ENCODE peak calls at places on chromosomes 12 and 14, in seven cellular contexts. One of them, this sample, is unnamed.

GRCh38 chr12:124588689-124589318 is 21.4 kb upstream of the NCOR2 start:
- DNase-seq in breast epithelium: no peak
- DNase-seq in heart right ventricle: peak; percentile 75
- DNase-seq in stomach: no peak
- DNase-seq in uterus: no peak
- DNase-seq in aorta: peak; percentile 74
- DNase-seq in ovary: no peak
- DNase-seq in this sample: no peak

GRCh38 chr12:42372154-42372791 is 46.3 kb downstream of the PPHLN1 start:
- DNase-seq in heart right ventricle: peak; percentile 21
- DNase-seq in ovary: no peak
- DNase-seq in aorta: no peak
- DNase-seq in breast epithelium: no peak
- DNase-seq in stomach: no peak
- DNase-seq in uterus: no peak
- DNase-seq in this sample: no peak

GRCh38 chr12:19150273-19150895 is 20.9 kb downstream of the PLEKHA5 start:
- DNase-seq in stomach: no peak
- DNase-seq in aorta: no peak
- DNase-seq in uterus: no peak
- DNase-seq in heart right ventricle: peak; percentile 29
- DNase-seq in breast epithelium: no peak
- DNase-seq in ovary: no peak
- DNase-seq in this sample: no peak

GRCh38 chr14:37709419-37710195 is 114.2 kb downstream of the TTC6 start:
- DNase-seq in uterus: no peak
- DNase-seq in ovary: no peak
- DNase-seq in breast epithelium: no peak
- DNase-seq in heart right ventricle: no peak
- DNase-seq in stomach: no peak
- DNase-seq in aorta: no peak
- DNase-seq in this sample: no peak

GRCh38 chr14:59280961-59281360 is 92.5 kb downstream of the DAAM1 start:
- DNase-seq in heart right ventricle: no peak
- DNase-seq in stomach: no peak
- DNase-seq in breast epithelium: no peak
- DNase-seq in aorta: no peak
- DNase-seq in ovary: no peak
- DNase-seq in uterus: no peak
- DNase-seq in this sample: no peak

GRCh38 chr12:112992541-112993398 is 14.5 kb downstream of the OAS2 start:
- DNase-seq in heart right ventricle: peak; percentile 28
- DNase-seq in uterus: no peak
- DNase-seq in ovary: peak; percentile 35
- DNase-seq in aorta: no peak
- DNase-seq in breast epithelium: no peak
- DNase-seq in stomach: peak; percentile 53
- DNase-seq in this sample: peak; percentile 13

GRCh38 chr12:112792306-112792705 is 758 bp downstream of the RPH3A start:
- DNase-seq in heart right ventricle: no peak
- DNase-seq in ovary: no peak
- DNase-seq in stomach: no peak
- DNase-seq in uterus: no peak
- DNase-seq in breast epithelium: no peak
- DNase-seq in aorta: no peak
- DNase-seq in this sample: no peak

GRCh38 chr14:106790189-106791036 is 1264.0 kb downstream of the TMEM121 start:
- DNase-seq in ovary: peak; percentile 79
- DNase-seq in heart right ventricle: no peak
- DNase-seq in breast epithelium: peak; percentile 22
- DNase-seq in stomach: peak; percentile 85
- DNase-seq in uterus: peak; percentile 30
- DNase-seq in aorta: peak; percentile 61
- DNase-seq in this sample: no peak

GRCh38 chr14:81256289-81256960 is 35.7 kb upstream of the GTF2A1 start:
- DNase-seq in stomach: no peak
- DNase-seq in ovary: no peak
- DNase-seq in aorta: no peak
- DNase-seq in uterus: no peak
- DNase-seq in breast epithelium: no peak
- DNase-seq in heart right ventricle: no peak
- DNase-seq in this sample: no peak

GRCh38 chr12:130953783-130954543 is at the start of gene ADGRD1:
- DNase-seq in aorta: peak; percentile 73
- DNase-seq in breast epithelium: no peak
- DNase-seq in uterus: peak; percentile 78
- DNase-seq in ovary: peak; percentile 78
- DNase-seq in heart right ventricle: peak; percentile 77
- DNase-seq in stomach: peak; percentile 49
- DNase-seq in this sample: no peak

GRCh38 chr12:64172143-64172970 is 49.7 kb downstream of the KICS2 start:
- DNase-seq in heart right ventricle: no peak
- DNase-seq in aorta: no peak
- DNase-seq in breast epithelium: no peak
- DNase-seq in ovary: no peak
- DNase-seq in uterus: no peak
- DNase-seq in stomach: no peak
- DNase-seq in this sample: no peak

GRCh38 chr12:24280085-24280842 is 330.8 kb upstream of the SOX5 start:
- DNase-seq in heart right ventricle: no peak
- DNase-seq in stomach: no peak
- DNase-seq in aorta: no peak
- DNase-seq in ovary: no peak
- DNase-seq in uterus: no peak
- DNase-seq in breast epithelium: no peak
- DNase-seq in this sample: no peak

GRCh38 chr12:56931474-56931978 is 2.7 kb downstream of the SDR9C7 start:
- DNase-seq in uterus: no peak
- DNase-seq in stomach: no peak
- DNase-seq in heart right ventricle: no peak
- DNase-seq in aorta: no peak
- DNase-seq in ovary: no peak
- DNase-seq in breast epithelium: no peak
- DNase-seq in this sample: no peak

GRCh38 chr12:60072911-60073310 is 477.1 kb downstream of the SLC16A7 start:
- DNase-seq in aorta: no peak
- DNase-seq in breast epithelium: no peak
- DNase-seq in ovary: no peak
- DNase-seq in heart right ventricle: no peak
- DNase-seq in uterus: no peak
- DNase-seq in stomach: no peak
- DNase-seq in this sample: no peak

GRCh38 chr14:90674043-90674670 is 142.1 kb downstream of the TTC7B start:
- DNase-seq in uterus: no peak
- DNase-seq in aorta: no peak
- DNase-seq in ovary: no peak
- DNase-seq in heart right ventricle: no peak
- DNase-seq in stomach: no peak
- DNase-seq in breast epithelium: no peak
- DNase-seq in this sample: no peak

DNA sequence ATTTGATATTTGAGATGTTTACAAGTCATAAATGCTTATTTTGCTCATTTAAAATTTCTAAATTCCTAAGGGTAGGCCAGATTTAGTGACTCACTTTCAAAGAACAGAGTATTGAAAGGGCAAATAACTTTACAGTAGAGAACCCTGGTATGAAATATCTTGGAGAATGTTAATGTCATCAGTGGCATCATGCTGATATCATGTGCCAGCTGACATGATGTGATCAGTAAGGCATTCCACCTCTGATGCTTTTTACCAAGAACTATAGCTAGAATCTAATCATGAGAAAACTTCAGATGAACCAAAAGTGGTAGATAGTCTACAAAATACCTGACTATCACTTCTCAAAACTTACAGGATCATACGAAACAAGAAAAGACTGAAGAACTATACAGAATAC is 2.9 kb upstream of the FLRT2 start:
- DNase-seq in aorta: no peak
- DNase-seq in stomach: no peak
- DNase-seq in uterus: no peak
- DNase-seq in heart right ventricle: no peak
- DNase-seq in ovary: no peak
- DNase-seq in breast epithelium: no peak
- DNase-seq in this sample: no peak
- H3K27ac ChIP-seq in aorta: no peak overlapping the region
- H3K27ac ChIP-seq in stomach: no peak overlapping the region
- H3K27ac ChIP-seq in uterus: no peak overlapping the region
- H3K27ac ChIP-seq in heart right ventricle: no peak overlapping the region
- H3K27ac ChIP-seq in ovary: no peak overlapping the region
- H3K27ac ChIP-seq in breast epithelium: no peak overlapping the region
- H3K27ac ChIP-seq in this sample: no peak overlapping the region

DNA sequence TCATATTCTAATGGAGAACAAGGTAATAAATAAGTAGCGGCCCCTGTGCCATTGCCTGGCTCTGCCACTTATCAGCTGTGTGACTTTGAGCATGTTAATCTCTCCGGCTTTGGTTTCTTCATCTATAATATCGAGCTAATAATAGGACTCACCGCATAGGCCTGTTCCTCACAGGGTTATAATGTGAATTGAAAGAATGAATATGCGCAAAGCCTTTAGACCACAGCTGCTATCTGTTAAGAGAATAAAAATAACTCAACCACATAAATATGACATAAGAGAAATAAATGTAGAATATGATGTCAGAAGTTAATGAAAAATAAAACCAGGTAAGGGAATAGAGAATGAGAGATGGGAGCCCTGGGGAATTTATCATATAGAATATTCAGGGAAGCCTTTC is 13.2 kb upstream of the GOLGA5 start:
- DNase-seq in stomach: no peak
- DNase-seq in heart right ventricle: no peak
- DNase-seq in ovary: no peak
- DNase-seq in uterus: no peak
- DNase-seq in breast epithelium: no peak
- DNase-seq in aorta: no peak
- DNase-seq in this sample: no peak
- H3K27ac ChIP-seq in stomach: no peak overlapping the region
- H3K27ac ChIP-seq in heart right ventricle: no peak overlapping the region
- H3K27ac ChIP-seq in ovary: no peak overlapping the region
- H3K27ac ChIP-seq in uterus: no peak overlapping the region
- H3K27ac ChIP-seq in breast epithelium: no peak overlapping the region
- H3K27ac ChIP-seq in aorta: no peak overlapping the region
- H3K27ac ChIP-seq in this sample: no peak overlapping the region

GRCh38 chr12:89678225-89678624 is 30.4 kb downstream of the ATP2B1 start:
- DNase-seq in breast epithelium: no peak
- DNase-seq in aorta: no peak
- DNase-seq in heart right ventricle: no peak
- DNase-seq in ovary: no peak
- DNase-seq in uterus: no peak
- DNase-seq in stomach: no peak
- DNase-seq in this sample: no peak

GRCh38 chr12:89679631-89680030 is 29.0 kb downstream of the ATP2B1 start:
- DNase-seq in stomach: no peak
- DNase-seq in aorta: no peak
- DNase-seq in uterus: no peak
- DNase-seq in heart right ventricle: no peak
- DNase-seq in ovary: no peak
- DNase-seq in breast epithelium: no peak
- DNase-seq in this sample: no peak

GRCh38 chr12:89682284-89682683 is 26.4 kb downstream of the ATP2B1 start:
- DNase-seq in breast epithelium: no peak
- DNase-seq in ovary: no peak
- DNase-seq in uterus: no peak
- DNase-seq in heart right ventricle: no peak
- DNase-seq in aorta: no peak
- DNase-seq in stomach: no peak
- DNase-seq in this sample: no peak

GRCh38 chr12:89676935-89677334 is 31.7 kb downstream of the ATP2B1 start:
- DNase-seq in stomach: no peak
- DNase-seq in heart right ventricle: no peak
- DNase-seq in uterus: no peak
- DNase-seq in ovary: no peak
- DNase-seq in breast epithelium: no peak
- DNase-seq in aorta: no peak
- DNase-seq in this sample: no peak

DNA sequence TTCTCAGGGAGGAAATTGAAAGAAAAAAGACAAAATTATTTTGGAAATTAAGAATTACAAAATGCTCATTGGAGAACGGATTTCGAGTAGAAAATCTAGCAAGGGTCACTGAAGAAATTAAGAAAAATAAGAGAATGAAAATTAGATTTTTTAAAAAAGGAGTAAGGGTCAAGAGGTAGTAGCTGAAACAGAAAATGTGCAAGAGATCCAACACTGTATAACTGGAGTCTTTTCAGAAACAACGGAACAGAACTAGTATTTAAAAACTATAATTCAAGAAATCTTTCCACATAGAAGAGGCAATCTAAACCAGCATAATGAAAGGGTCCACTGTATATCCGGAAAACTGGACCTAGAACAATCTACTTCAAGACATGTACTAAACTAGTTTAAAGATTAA is 28.2 kb downstream of the ATP2B1 start:
- DNase-seq in aorta: no peak
- DNase-seq in ovary: no peak
- DNase-seq in breast epithelium: no peak
- DNase-seq in stomach: no peak
- DNase-seq in heart right ventricle: no peak
- DNase-seq in uterus: no peak
- DNase-seq in this sample: no peak
- H3K27ac ChIP-seq in aorta: no peak overlapping the region
- H3K27ac ChIP-seq in ovary: no peak overlapping the region
- H3K27ac ChIP-seq in breast epithelium: no peak overlapping the region
- H3K27ac ChIP-seq in stomach: no peak overlapping the region
- H3K27ac ChIP-seq in heart right ventricle: no peak overlapping the region
- H3K27ac ChIP-seq in uterus: no peak overlapping the region
- H3K27ac ChIP-seq in this sample: no peak overlapping the region

DNA sequence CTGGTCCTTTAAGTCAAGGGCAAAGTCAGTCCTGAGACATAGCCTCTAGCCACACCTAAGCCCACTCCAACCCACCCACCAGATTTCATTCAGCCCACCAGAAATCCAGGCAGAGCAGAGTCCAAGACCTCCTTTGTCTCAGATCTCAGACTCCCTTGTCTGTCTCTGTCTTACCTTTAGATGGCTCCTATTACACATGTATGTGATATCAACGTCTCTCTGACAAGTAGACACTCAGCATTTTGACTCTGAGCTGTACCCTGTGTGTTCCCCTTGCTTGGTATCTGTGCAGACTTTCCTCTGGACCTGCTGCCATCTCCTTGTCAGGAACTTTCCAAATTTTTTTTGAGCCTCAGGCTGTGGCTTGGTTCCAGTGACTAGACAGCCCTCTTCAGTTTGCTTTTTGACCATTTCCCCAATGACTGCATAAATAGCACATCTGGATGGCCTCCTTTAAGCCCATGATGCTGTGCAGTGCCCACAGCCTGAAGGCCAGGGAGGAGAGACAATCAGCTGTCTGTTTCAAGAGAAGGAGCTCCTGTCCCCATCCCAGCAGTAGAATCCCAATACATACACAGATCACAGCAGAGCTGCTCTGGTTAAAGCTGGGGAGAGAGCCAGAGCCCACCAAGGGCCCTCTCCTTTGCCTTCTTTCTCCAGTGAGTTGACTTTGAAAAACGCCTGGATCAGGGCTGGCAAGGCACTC is 7.0 kb downstream of the POU6F1 start:
- DNase-seq in ovary: no peak
- DNase-seq in aorta: no peak
- DNase-seq in stomach: no peak
- DNase-seq in uterus: no peak
- DNase-seq in heart right ventricle: no peak
- DNase-seq in breast epithelium: no peak
- DNase-seq in this sample: peak; percentile 50
- H3K27ac ChIP-seq in ovary: no peak overlapping the region
- H3K27ac ChIP-seq in aorta: no peak overlapping the region
- H3K27ac ChIP-seq in stomach: no peak overlapping the region
- H3K27ac ChIP-seq in uterus: no peak overlapping the region
- H3K27ac ChIP-seq in heart right ventricle: no peak overlapping the region
- H3K27ac ChIP-seq in breast epithelium: no peak overlapping the region
- H3K27ac ChIP-seq in this sample: peak overlapping the region; percentile 93

This sample was measured in substantia nigra.